ENCODE peak calls at places on chromosomes 13 and 19, in eight cellular contexts. X is gastrocnemius medialis, T is Peyer's patch, I is mucosa of descending colon, V is nephron progenitor cell, N is HL-60, L is lower leg skin, C is tibial artery. S is an unnamed sample.

GRCh38 chr13:25733696-25734435 is 317.9 kb downstream of the SHISA2 start:
- DNase-seq in L (no peak), N (no peak), V (no peak), C (no peak), I (no peak), T (no peak), X (no peak), S (no peak)

GRCh38 chr13:63190219-63190618 is 1774.6 kb upstream of the PCDH20 start:
- DNase-seq in T (no peak), X (no peak), L (no peak), C (no peak), I (no peak), V (no peak), N (no peak), S (no peak)

GRCh38 chr13:51645154-51645650 is 60.9 kb downstream of the WDFY2 start:
- DNase-seq in N (peak), V (no peak), X (no peak), L (no peak), T (no peak), C (no peak), I (no peak), S (no peak)

GRCh38 chr13:55432814-55433213 is 1707.9 kb upstream of the PRR20A start:
- DNase-seq in V (no peak), I (no peak), C (no peak), N (no peak), X (no peak), L (no peak), T (no peak), S (no peak)

GRCh38 chr19:14385492-14385891 is 4.2 kb downstream of the ADGRE5 start:
- DNase-seq in V (no peak), I (no peak), N (no peak), X (no peak), L (no peak), C (no peak), T (no peak), S (no peak)

GRCh38 chr19:28213476-28214082 is 999.4 kb downstream of the UQCRFS1 start:
- DNase-seq in I (no peak), C (no peak), N (no peak), V (no peak), X (no peak), T (no peak), L (no peak), S (no peak)

GRCh38 chr13:44313674-44314073 is 60.0 kb upstream of the SERP2 start:
- DNase-seq in I (no peak), T (no peak), L (no peak), V (no peak), X (no peak), C (no peak), N (no peak), S (no peak)

GRCh38 chr19:53962887-53963435 is at the start of gene CACNG8:
- DNase-seq in T (no peak), L (no peak), C (no peak), X (no peak), V (peak), I (no peak), N (no peak), S (no peak)

GRCh38 chr19:17796013-17796837 is 1.3 kb downstream of the B3GNT3 start:
- DNase-seq in C (no peak), N (no peak), I (peak), T (peak), V (no peak), X (no peak), L (no peak), S (no peak)

GRCh38 chr13:72295173-72295572 is 428.2 kb upstream of the DACH1 start:
- DNase-seq in I (no peak), N (no peak), V (no peak), X (no peak), C (no peak), L (no peak), T (no peak), S (no peak)

GRCh38 chr19:19568802-19569756 is 31.0 kb downstream of the CILP2 start:
- DNase-seq in I (no peak), N (no peak), C (no peak), X (no peak), V (no peak), L (no peak), T (no peak), S (no peak)

GRCh38 chr19:55152017-55152416 is 3.0 kb upstream of the TNNT1 start:
- DNase-seq in T (no peak), N (no peak), L (no peak), C (no peak), X (no peak), V (no peak), I (no peak), S (no peak)

GRCh38 chr19:55257461-55258411 is 1.1 kb downstream of the PPP6R1 start:
- DNase-seq in T (no peak), X (no peak), C (no peak), I (peak), V (peak), L (no peak), N (peak), S (no peak)

GRCh38 chr19:48588670-48589399 is 17.7 kb upstream of the SPACA4 start:
- DNase-seq in C (peak), I (peak), N (peak), X (peak), V (peak), L (peak), T (peak), S (peak)

GRCh38 chr19:32599736-32600157 is 18.8 kb downstream of the PDCD5 start:
- DNase-seq in C (no peak), N (peak), T (peak), L (no peak), V (peak), I (no peak), X (no peak), S (no peak)

GRCh38 chr13:93118081-93118615 is 108.5 kb upstream of the GPC6 start:
- DNase-seq in N (no peak), T (no peak), I (no peak), L (no peak), V (no peak), X (no peak), C (no peak), S (no peak)

DNA sequence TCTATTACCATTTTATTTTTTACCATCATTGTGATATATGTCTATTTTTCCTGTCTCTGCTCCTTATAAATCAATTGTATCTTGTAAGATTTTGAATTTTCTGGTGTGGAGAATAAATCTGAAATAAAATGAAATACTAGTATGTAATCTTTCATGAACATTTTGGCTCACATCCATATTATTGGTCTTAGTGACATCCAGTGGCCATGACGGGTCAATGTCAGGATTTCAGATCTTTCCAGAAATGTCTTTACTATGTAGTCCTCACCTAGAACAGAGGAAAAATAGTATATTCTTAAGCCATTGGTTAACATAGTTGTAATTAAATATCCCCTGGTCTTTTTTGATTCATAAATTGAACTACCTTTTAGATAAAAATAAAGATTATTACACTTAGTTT is 109.8 kb upstream of the GPC6 start:
- DNase-seq in N (no peak), T (no peak), X (no peak), L (no peak), I (no peak), C (no peak), V (no peak), S (no peak)
- TF ChIP-seq CTCF in N (no peak), T (no peak), X (no peak), L (no peak), I (no peak), C (no peak), V (no peak), S (peak)

GRCh38 chr19:5806905-5807304 is 2.0 kb downstream of the NRTN start:
- DNase-seq in I (no peak), T (no peak), X (no peak), N (no peak), C (no peak), V (no peak), L (no peak), S (no peak)

GRCh38 chr19:5806133-5806489 is 1.2 kb downstream of the NRTN start:
- DNase-seq in T (no peak), L (no peak), X (no peak), N (no peak), I (no peak), V (no peak), C (no peak), S (no peak)

GRCh38 chr19:5804516-5805464 is at the start of gene NRTN:
- DNase-seq in X (no peak), I (peak), N (no peak), T (peak), C (no peak), L (no peak), V (peak), S (no peak)

GRCh38 chr19:5803752-5804515 is 933 bp upstream of the NRTN start:
- DNase-seq in X (no peak), N (peak), T (peak), I (peak), C (peak), L (peak), V (peak), S (peak)

GRCh38 chr19:5805465-5806132 is 732 bp downstream of the NRTN start:
- DNase-seq in C (no peak), V (peak), T (peak), X (no peak), N (peak), L (no peak), I (peak), S (peak)
- TF ChIP-seq CTCF in C (peak), V (peak), T (peak), X (peak), N (no peak), L (peak), I (peak), S (peak)

GRCh38 chr13:28301839-28302238 is 163.5 kb downstream of the PAN3 start:
- DNase-seq in N (no peak), L (no peak), V (no peak), X (no peak), T (no peak), I (no peak), C (no peak), S (no peak)

GRCh38 chr13:28299941-28300340 is 161.6 kb downstream of the PAN3 start:
- DNase-seq in C (no peak), X (no peak), V (no peak), L (no peak), I (no peak), T (no peak), N (no peak), S (no peak)

DNA sequence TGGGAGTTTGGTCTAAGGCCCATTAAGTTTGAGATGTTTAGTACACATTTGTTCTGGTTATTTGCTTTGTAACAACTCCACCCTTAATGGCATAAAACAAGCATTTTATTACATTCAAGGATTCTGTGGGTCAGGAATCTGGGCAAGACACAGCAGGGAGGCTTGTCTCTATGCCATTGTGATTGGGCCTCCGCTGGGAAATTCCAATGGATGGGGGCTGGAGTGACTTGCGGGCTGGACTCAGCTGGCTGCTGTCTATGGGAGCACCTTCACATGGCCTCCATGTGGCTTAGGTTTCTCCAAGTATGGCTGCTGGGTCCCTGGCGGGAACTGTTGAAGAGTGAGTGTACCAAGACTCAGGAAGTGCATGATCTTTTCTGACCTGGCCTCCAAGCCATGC is 159.0 kb downstream of the PAN3 start:
- DNase-seq in V (peak), C (no peak), N (no peak), I (no peak), L (no peak), T (no peak), X (no peak), S (no peak)
- TF ChIP-seq CTCF in V (no peak), C (no peak), N (no peak), I (no peak), L (no peak), T (no peak), X (no peak), S (no peak)

DNA sequence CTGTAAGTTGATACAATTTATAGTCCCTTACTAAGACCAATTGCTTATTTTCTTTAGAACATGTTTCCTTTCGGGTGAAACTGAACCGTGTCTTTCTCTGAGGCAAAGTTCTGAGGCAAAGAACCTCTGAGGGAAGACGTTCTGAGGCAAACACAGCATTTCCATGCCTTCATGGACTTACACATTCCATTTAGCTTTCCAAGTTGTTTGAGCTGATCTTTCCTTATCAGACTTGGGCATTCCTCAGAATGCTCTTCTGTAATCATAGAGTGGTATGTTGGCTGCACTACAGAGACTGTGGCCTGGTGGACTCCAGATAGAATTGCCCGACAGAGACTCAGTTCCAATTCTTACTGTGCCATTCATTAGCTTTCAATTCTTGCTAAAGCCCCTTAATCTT is 579.0 kb downstream of the KCTD12 start:
- DNase-seq in V (no peak), C (no peak), X (no peak), T (no peak), N (no peak), L (no peak), I (no peak), S (no peak)
- TF ChIP-seq CTCF in V (no peak), C (no peak), X (no peak), T (no peak), N (no peak), L (no peak), I (no peak), S (no peak)

GRCh38 chr19:57888107-57888493 is 737 bp downstream of the ZNF814 start:
- DNase-seq in I (no peak), L (no peak), X (no peak), N (no peak), C (no peak), V (no peak), T (no peak), S (no peak)

GRCh38 chr19:57886046-57886445 is 2.8 kb downstream of the ZNF814 start:
- DNase-seq in N (no peak), T (no peak), C (no peak), L (no peak), V (no peak), X (no peak), I (no peak), S (no peak)

GRCh38 chr19:57887195-57887941 is 1.5 kb downstream of the ZNF814 start:
- DNase-seq in N (no peak), C (no peak), V (no peak), X (no peak), T (no peak), L (no peak), I (no peak), S (no peak)

GRCh38 chr19:57888494-57889231 is at the start of gene ZNF814:
- DNase-seq in N (peak), C (peak), I (peak), V (peak), T (peak), X (peak), L (peak), S (peak)
- TF ChIP-seq CTCF in N (no peak), C (no peak), I (no peak), V (peak), T (no peak), X (peak), L (no peak), S (peak)

DNA sequence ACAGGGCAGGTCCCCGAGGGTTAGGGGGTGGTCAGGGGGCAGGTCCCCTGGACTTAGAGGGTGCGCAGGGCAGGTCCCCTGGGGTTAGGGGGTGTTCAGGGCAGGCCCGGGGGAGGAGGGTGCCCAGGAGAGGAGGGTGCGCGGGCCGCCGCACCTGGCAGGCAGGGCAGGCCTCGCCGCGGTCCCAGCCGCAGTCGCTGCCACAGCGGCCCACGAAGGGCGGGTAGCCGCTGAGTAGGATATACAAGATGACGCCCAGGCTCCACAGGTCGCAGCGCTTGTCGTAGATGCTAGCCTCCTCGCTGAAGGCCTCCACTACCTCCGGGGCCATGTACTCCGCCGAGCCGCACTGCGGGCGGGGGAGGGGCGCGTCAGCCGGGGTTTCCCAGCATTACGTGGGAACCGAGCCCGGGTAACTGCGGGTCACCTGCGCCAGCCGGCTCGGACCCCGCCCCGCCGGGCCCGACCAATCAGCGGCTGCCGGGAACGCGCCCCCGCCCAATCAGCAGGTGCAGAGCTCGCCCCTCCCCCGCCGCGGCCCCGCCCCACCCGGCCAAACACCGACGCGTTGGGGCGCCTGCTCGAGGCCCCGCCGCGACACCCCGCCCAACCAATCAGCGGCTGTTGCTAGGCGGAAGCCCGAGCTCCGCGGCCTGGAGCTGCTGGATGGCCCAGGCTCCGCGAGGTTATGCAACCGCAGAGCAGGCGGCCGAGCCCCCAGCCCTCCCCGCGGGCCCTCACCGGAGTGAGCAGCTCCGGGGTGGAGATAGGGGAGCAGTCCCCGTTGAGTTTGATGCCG is 9.2 kb downstream of the MKNK2 start:
- DNase-seq in X (peak), L (peak), N (peak), T (peak), I (peak), C (peak), V (peak), S (peak)
- TF ChIP-seq CTCF in X (no peak), L (no peak), N (no peak), T (no peak), I (no peak), C (no peak), V (no peak), S (no peak)

GRCh38 chr19:41540041-41540695 is 35.8 kb upstream of the CEACAM21 start:
- DNase-seq in X (no peak), V (no peak), I (no peak), C (no peak), N (no peak), L (no peak), T (no peak), S (no peak)

GRCh38 chr19:41541990-41542584 is 33.9 kb upstream of the CEACAM21 start:
- DNase-seq in T (peak), N (peak), I (peak), C (peak), L (no peak), V (peak), X (no peak), S (no peak)

GRCh38 chr19:41535029-41535622 is 40.8 kb upstream of the CEACAM21 start:
- DNase-seq in X (no peak), V (no peak), N (no peak), I (no peak), T (no peak), L (no peak), C (no peak), S (no peak)

GRCh38 chr19:41533691-41534090 is 42.3 kb upstream of the CEACAM21 start:
- DNase-seq in X (no peak), N (no peak), I (no peak), V (no peak), C (no peak), L (no peak), T (no peak), S (no peak)

GRCh38 chr19:41537789-41538188 is 38.2 kb upstream of the CEACAM21 start:
- DNase-seq in C (no peak), I (no peak), V (no peak), L (no peak), X (no peak), T (peak), N (peak), S (no peak)
- TF ChIP-seq CTCF in C (no peak), I (no peak), V (no peak), L (no peak), X (peak), T (peak), N (peak), S (peak)

GRCh38 chr13:30255696-30256095 is 51.7 kb downstream of the KATNAL1 start:
- DNase-seq in C (no peak), I (no peak), N (no peak), T (no peak), V (no peak), X (no peak), L (no peak), S (no peak)
- TF ChIP-seq CTCF in C (no peak), I (no peak), N (no peak), T (no peak), V (no peak), X (peak), L (no peak), S (no peak)

GRCh38 chr19:35592226-35592625 is 6.3 kb downstream of the PMIS2 start:
- DNase-seq in C (no peak), X (no peak), V (peak), T (no peak), I (no peak), N (peak), L (no peak), S (no peak)
- TF ChIP-seq CTCF in C (no peak), X (peak), V (peak), T (peak), I (no peak), N (peak), L (no peak), S (peak)

DNA sequence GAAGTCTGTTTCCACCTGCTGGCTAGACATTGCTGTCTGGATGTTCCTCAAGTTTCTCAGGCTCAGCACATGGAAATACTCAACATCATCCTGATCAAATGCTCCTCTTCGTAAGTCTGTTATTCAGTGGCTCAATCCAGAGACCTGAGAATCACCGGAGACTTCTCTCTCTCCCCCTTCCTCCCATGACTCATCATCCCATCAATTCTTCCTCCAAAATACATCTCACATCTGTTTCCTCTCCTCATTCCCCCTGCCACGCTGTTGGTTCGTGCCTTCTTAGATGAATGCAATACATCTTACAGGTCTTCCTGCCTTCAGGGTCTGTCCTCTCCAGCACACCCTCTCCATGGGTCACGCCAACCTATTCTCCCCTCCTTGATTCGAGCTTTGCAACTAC is 7.4 kb upstream of the RXFP2 start:
- DNase-seq in T (no peak), C (no peak), V (no peak), N (no peak), I (no peak), X (no peak), L (no peak), S (no peak)
- TF ChIP-seq CTCF in T (no peak), C (no peak), V (no peak), N (no peak), I (no peak), X (no peak), L (no peak), S (no peak)